ENCODE peak calls at places on chromosomes 1 and 21, in seven cellular contexts. K is H9, Z is cardiac fibroblast, X is NCI-H187, M is aorta, A is LoVo, U is NCI-H2107. J is an unnamed sample.

GRCh38 chr1:2583871-2584341 is 2.7 kb upstream of the PRXL2B start:
- DNase-seq in K (peak), Z (no peak), X (peak), M (peak), A (no peak), U (no peak), J (peak)

GRCh38 chr1:1137256-1138045 is 21.6 kb upstream of the C1orf159 start:
- DNase-seq in K (no peak), Z (no peak), X (peak), M (no peak), A (no peak), U (no peak), J (peak)

GRCh38 chr1:19222979-19223824 is 13.1 kb upstream of the UBR4 start:
- DNase-seq in K (no peak), Z (peak), X (no peak), M (no peak), A (no peak), U (no peak), J (no peak)

GRCh38 chr1:160774886-160775719 is 20.9 kb upstream of the LY9 start:
- DNase-seq in K (no peak), Z (no peak), X (no peak), M (no peak), A (no peak), U (no peak), J (no peak)

GRCh38 chr1:39378377-39378776 is 113.1 kb upstream of the BMP8A start:
- DNase-seq in K (peak), Z (no peak), X (no peak), M (no peak), A (peak), U (peak), J (no peak)

GRCh38 chr1:16017461-16018303 is at the start of gene HSPB7:
- DNase-seq in K (peak), Z (peak), X (no peak), M (peak), A (no peak), U (no peak), J (no peak)

GRCh38 chr1:151156515-151156819 is at the start of gene TNFAIP8L2:
- DNase-seq in K (peak), Z (no peak), X (no peak), M (peak), A (no peak), U (no peak), J (no peak)

GRCh38 chr1:23116921-23117699 is 51.5 kb downstream of the LUZP1 start:
- DNase-seq in K (no peak), Z (no peak), X (no peak), M (no peak), A (no peak), U (no peak), J (no peak)

GRCh38 chr1:235442788-235443429 is 61.3 kb downstream of the B3GALNT2 start:
- DNase-seq in K (no peak), Z (peak), X (no peak), M (no peak), A (peak), U (no peak), J (no peak)

GRCh38 chr1:197632000-197632399 is 143.3 kb downstream of the DENND1B start:
- DNase-seq in K (no peak), Z (no peak), X (no peak), M (no peak), A (no peak), U (no peak), J (no peak)

GRCh38 chr1:158564608-158565007 is 5.8 kb downstream of the OR6P1 start:
- DNase-seq in K (no peak), Z (no peak), X (no peak), M (no peak), A (no peak), U (no peak), J (no peak)

GRCh38 chr1:32195972-32196823 is 4.2 kb upstream of the CCDC28B start:
- DNase-seq in K (no peak), Z (no peak), X (no peak), M (no peak), A (no peak), U (no peak), J (no peak)

GRCh38 chr1:160070243-160071163 is 543 bp upstream of the KCNJ10 start:
- DNase-seq in K (peak), Z (peak), X (peak), M (peak), A (no peak), U (no peak), J (peak)

GRCh38 chr1:212557739-212558664 is 50.6 kb upstream of the ATF3 start:
- DNase-seq in K (peak), Z (peak), X (no peak), M (no peak), A (peak), U (no peak), J (no peak)

GRCh38 chr1:47578026-47578861 is 140.4 kb downstream of the FOXD2 start:
- DNase-seq in K (no peak), Z (no peak), X (no peak), M (no peak), A (peak), U (no peak), J (no peak)

GRCh38 chr21:38363684-38364083 is 106.9 kb downstream of the KCNJ15 start:
- DNase-seq in K (no peak), Z (no peak), X (no peak), M (no peak), A (no peak), U (no peak), J (no peak)

GRCh38 chr21:33908760-33909159 is 6.8 kb downstream of the ATP5PO start:
- DNase-seq in K (no peak), Z (no peak), X (no peak), M (no peak), A (no peak), U (no peak), J (no peak)

GRCh38 chr1:19922015-19922688 is 1.3 kb downstream of the PLA2G2E start:
- DNase-seq in K (no peak), Z (no peak), X (no peak), M (no peak), A (peak), U (no peak), J (peak)